ENCODE peak calls at places on chromosomes 13 and 19, in six cellular contexts. K is NCI-H748 treated with DMSO at 0.1 percent for 48 hours, Q is T1000, P is NCI-H1092 treated with DMSO at 0.1 percent for 48 hours, F is GM12865, G is lower lobe of right lung. W is an unnamed sample.
A peak's percentile ranks its signal among the peaks of the same experiment; 100 is the strongest.

GRCh38 chr19:29495971-29496441 is 29.8 kb upstream of the VSTM2B start:
- DNase-seq in K (no peak), Q (no peak), P (no peak), F (no peak), G (peak; percentile 6), W (no peak)

GRCh38 chr19:43503501-43504425 is 783 bp downstream of the PHLDB3 start:
- DNase-seq in K (peak; percentile 93), Q (peak; percentile 91), P (peak; percentile 53), F (peak; percentile 97), G (peak; percentile 98), W (peak; percentile 97)

GRCh38 chr13:90968510-90968909 is 379.0 kb upstream of the MIR17HG start:
- DNase-seq in K (peak; percentile 10), Q (no peak), P (no peak), F (peak; percentile 10), G (no peak), W (peak; percentile 70)

GRCh38 chr19:35403116-35403760 is 32.4 kb downstream of the GPR42 start:
- DNase-seq in K (no peak), Q (no peak), P (no peak), F (peak; percentile 76), G (no peak), W (no peak)

GRCh38 chr19:42368360-42368759 is 21.7 kb downstream of the CNFN start:
- DNase-seq in K (no peak), Q (no peak), P (no peak), F (no peak), G (no peak), W (no peak)

GRCh38 chr19:50889638-50890037 is 16.4 kb downstream of the KLK2 start:
- DNase-seq in K (no peak), Q (no peak), P (no peak), F (no peak), G (no peak), W (no peak)

GRCh38 chr19:10643968-10644290 is 10.2 kb upstream of the ILF3 start:
- DNase-seq in K (no peak), Q (no peak), P (peak; percentile 26), F (no peak), G (no peak), W (no peak)

GRCh38 chr19:40322951-40323615 is 25.1 kb downstream of the C19orf47 start:
- DNase-seq in K (no peak), Q (no peak), P (no peak), F (no peak), G (no peak), W (no peak)

GRCh38 chr13:111324736-111325135 is 4.3 kb downstream of the TEX29 start:
- DNase-seq in K (no peak), Q (no peak), P (no peak), F (no peak), G (no peak), W (no peak)

GRCh38 chr13:47397739-47398138 is 500.9 kb upstream of the HTR2A start:
- DNase-seq in K (no peak), Q (no peak), P (no peak), F (no peak), G (no peak), W (no peak)

GRCh38 chr19:49492573-49493411 is 3.4 kb upstream of the RPS11 start:
- DNase-seq in K (no peak), Q (no peak), P (no peak), F (peak; percentile 76), G (no peak), W (peak; percentile 44)

GRCh38 chr13:90640976-90641375 is 706.5 kb upstream of the MIR17HG start:
- DNase-seq in K (no peak), Q (no peak), P (no peak), F (no peak), G (no peak), W (no peak)

GRCh38 chr13:110287031-110287828 is 19.7 kb downstream of the COL4A1 start:
- DNase-seq in K (no peak), Q (no peak), P (no peak), F (no peak), G (no peak), W (no peak)

GRCh38 chr19:12636631-12637030 is 25.9 kb downstream of the ZNF791 start:
- DNase-seq in K (no peak), Q (no peak), P (no peak), F (no peak), G (no peak), W (no peak)

GRCh38 chr13:28741080-28741479 is 22.3 kb upstream of the SLC46A3 start:
- DNase-seq in K (no peak), Q (no peak), P (no peak), F (peak; percentile 12), G (no peak), W (no peak)

GRCh38 chr19:18978616-18979015 is 37.6 kb upstream of the HOMER3 start:
- DNase-seq in K (no peak), Q (no peak), P (no peak), F (no peak), G (no peak), W (no peak)

GRCh38 chr13:110716235-110716505 is 2.7 kb downstream of the ING1 start:
- DNase-seq in K (no peak), Q (no peak), P (no peak), F (peak; percentile 40), G (peak; percentile 63), W (peak; percentile 29)

GRCh38 chr19:29928831-29929230 is 13.2 kb upstream of the URI1 start:
- DNase-seq in K (no peak), Q (no peak), P (no peak), F (peak; percentile 83), G (no peak), W (peak; percentile 36)

GRCh38 chr13:99086869-99087129 is 108.9 kb upstream of the DOCK9 start:
- DNase-seq in K (no peak), Q (no peak), P (no peak), F (no peak), G (peak; percentile 69), W (no peak)

GRCh38 chr19:41501854-41502253 is 58.9 kb downstream of the ERICH4 start:
- DNase-seq in K (no peak), Q (no peak), P (no peak), F (peak; percentile 28), G (no peak), W (no peak)

GRCh38 chr13:77969299-77969698 is 50.7 kb upstream of the EDNRB start:
- DNase-seq in K (no peak), Q (no peak), P (no peak), F (no peak), G (no peak), W (no peak)

GRCh38 chr19:44684892-44685847 is 13.8 kb upstream of the CEACAM16 start:
- DNase-seq in K (no peak), Q (peak; percentile 37), P (no peak), F (peak; percentile 27), G (no peak), W (no peak)

GRCh38 chr19:45764947-45765346 is 4.1 kb downstream of the SIX5 start:
- DNase-seq in K (no peak), Q (no peak), P (no peak), F (no peak), G (no peak), W (no peak)

GRCh38 chr13:43804461-43805070 is 17.8 kb upstream of the ENOX1 start:
- DNase-seq in K (peak; percentile 86), Q (no peak), P (peak; percentile 73), F (peak; percentile 66), G (no peak), W (peak; percentile 61)

GRCh38 chr13:86846501-86846900 is 824.7 kb upstream of the SLITRK5 start:
- DNase-seq in K (no peak), Q (no peak), P (no peak), F (no peak), G (no peak), W (no peak)

GRCh38 chr13:89029062-89029461 is 1357.9 kb downstream of the SLITRK5 start:
- DNase-seq in K (no peak), Q (no peak), P (no peak), F (no peak), G (no peak), W (no peak)

GRCh38 chr13:50128406-50129048 is 113.3 kb downstream of the KCNRG start:
- DNase-seq in K (no peak), Q (no peak), P (no peak), F (peak; percentile 58), G (no peak), W (peak; percentile 54)

GRCh38 chr13:64505511-64505910 is 2724.6 kb downstream of the PCDH9 start:
- DNase-seq in K (no peak), Q (no peak), P (no peak), F (no peak), G (no peak), W (no peak)

GRCh38 chr13:88648598-88649373 is 977.6 kb downstream of the SLITRK5 start:
- DNase-seq in K (no peak), Q (no peak), P (no peak), F (peak; percentile 16), G (no peak), W (peak; percentile 10)

GRCh38 chr13:67134322-67135129 is 95.6 kb downstream of the PCDH9 start:
- DNase-seq in K (no peak), Q (no peak), P (peak; percentile 83), F (no peak), G (no peak), W (peak; percentile 4)

GRCh38 chr13:91292630-91293221 is 54.8 kb upstream of the MIR17HG start:
- DNase-seq in K (no peak), Q (no peak), P (peak; percentile 77), F (no peak), G (no peak), W (no peak)

GRCh38 chr19:7550987-7551761 is 15.7 kb downstream of the PNPLA6 start:
- DNase-seq in K (no peak), Q (no peak), P (peak; percentile 1), F (peak; percentile 50), G (peak; percentile 88), W (peak; percentile 49)

GRCh38 chr19:7844951-7845350 is 14.9 kb downstream of the EVI5L start:
- DNase-seq in K (no peak), Q (no peak), P (no peak), F (no peak), G (no peak), W (no peak)

GRCh38 chr13:109163052-109163413 is 533.6 kb downstream of the MYO16 start:
- DNase-seq in K (no peak), Q (no peak), P (no peak), F (no peak), G (no peak), W (no peak)